ENCODE peak calls at places on chromosomes 1 and 21, in five cellular contexts. One of them, this sample, is unnamed.

GRCh38 chr1:55425310-55425930 is 210.3 kb upstream of the USP24 start:
- DNase-seq in IMR-90: no peak
- DNase-seq in K562: no peak
- DNase-seq in H1: no peak
- DNase-seq in A549: no peak
- DNase-seq in this sample: no peak

GRCh38 chr1:98331232-98331631 is 330.3 kb upstream of the SNX7 start:
- DNase-seq in H1: no peak
- DNase-seq in K562: no peak
- DNase-seq in A549: no peak
- DNase-seq in IMR-90: peak; percentile 65
- DNase-seq in this sample: no peak

GRCh38 chr1:162196387-162196786 is 126.9 kb downstream of the NOS1AP start:
- DNase-seq in A549: no peak
- DNase-seq in IMR-90: no peak
- DNase-seq in K562: no peak
- DNase-seq in H1: no peak
- DNase-seq in this sample: peak; percentile 62

GRCh38 chr1:95744731-95745130 is 510.7 kb downstream of the RWDD3 start:
- DNase-seq in A549: no peak
- DNase-seq in IMR-90: no peak
- DNase-seq in H1: no peak
- DNase-seq in K562: no peak
- DNase-seq in this sample: no peak

GRCh38 chr21:27346041-27346448 is 379.2 kb upstream of the ADAMTS5 start:
- DNase-seq in IMR-90: peak; percentile 68
- DNase-seq in A549: no peak
- DNase-seq in K562: no peak
- DNase-seq in H1: no peak
- DNase-seq in this sample: no peak

GRCh38 chr1:56045477-56045876 is 533.9 kb downstream of the PLPP3 start:
- DNase-seq in H1: no peak
- DNase-seq in IMR-90: no peak
- DNase-seq in K562: no peak
- DNase-seq in A549: no peak
- DNase-seq in this sample: no peak

GRCh38 chr1:67472056-67472455 is 41.9 kb upstream of the SERBP1 start:
- DNase-seq in IMR-90: no peak
- DNase-seq in K562: no peak
- DNase-seq in A549: no peak
- DNase-seq in H1: no peak
- DNase-seq in this sample: no peak

GRCh38 chr1:53946252-53947171 is at the start of gene LRRC42:
- DNase-seq in H1: no peak
- DNase-seq in K562: peak; percentile 99
- DNase-seq in IMR-90: no peak
- DNase-seq in A549: peak; percentile 70
- DNase-seq in this sample: no peak

GRCh38 chr1:89986020-89986419 is 8.9 kb upstream of the ZNF326 start:
- DNase-seq in A549: no peak
- DNase-seq in H1: no peak
- DNase-seq in K562: peak; percentile 33
- DNase-seq in IMR-90: no peak
- DNase-seq in this sample: no peak

GRCh38 chr1:27218736-27219135 is 15.7 kb upstream of the WDTC1 start:
- DNase-seq in K562: no peak
- DNase-seq in H1: no peak
- DNase-seq in A549: no peak
- DNase-seq in IMR-90: no peak
- DNase-seq in this sample: no peak

GRCh38 chr1:93661829-93662474 is 19.7 kb downstream of the BCAR3 start:
- DNase-seq in H1: no peak
- DNase-seq in A549: peak; percentile 35
- DNase-seq in IMR-90: peak; percentile 89
- DNase-seq in K562: no peak
- DNase-seq in this sample: no peak

GRCh38 chr1:39044762-39045161 is 18.6 kb downstream of the NDUFS5 start:
- DNase-seq in A549: no peak
- DNase-seq in H1: no peak
- DNase-seq in IMR-90: no peak
- DNase-seq in K562: peak; percentile 63
- DNase-seq in this sample: no peak

GRCh38 chr1:185488673-185489311 is 171.7 kb upstream of the IVNS1ABP start:
- DNase-seq in H1: no peak
- DNase-seq in A549: no peak
- DNase-seq in K562: no peak
- DNase-seq in IMR-90: no peak
- DNase-seq in this sample: no peak

GRCh38 chr21:30979054-30979453 is 59.2 kb downstream of the KRTAP19-8 start:
- DNase-seq in A549: no peak
- DNase-seq in K562: no peak
- DNase-seq in IMR-90: no peak
- DNase-seq in H1: no peak
- DNase-seq in this sample: no peak

GRCh38 chr1:15526021-15526489 is 593 bp upstream of the DNAJC16 start:
- DNase-seq in H1: no peak
- DNase-seq in A549: no peak
- DNase-seq in K562: no peak
- DNase-seq in IMR-90: no peak
- DNase-seq in this sample: no peak

GRCh38 chr1:13583964-13584791 is 546 bp downstream of the PDPN start:
- DNase-seq in A549: no peak
- DNase-seq in K562: no peak
- DNase-seq in IMR-90: no peak
- DNase-seq in H1: peak; percentile 56
- DNase-seq in this sample: no peak

GRCh38 chr1:27011058-27011764 is 1.4 kb downstream of the TENT5B start:
- DNase-seq in K562: peak; percentile 80
- DNase-seq in IMR-90: peak; percentile 88
- DNase-seq in H1: peak; percentile 85
- DNase-seq in A549: peak; percentile 83
- DNase-seq in this sample: no peak

GRCh38 chr1:14826731-14827326 is 228.3 kb downstream of the KAZN start:
- DNase-seq in IMR-90: no peak
- DNase-seq in K562: no peak
- DNase-seq in H1: no peak
- DNase-seq in A549: no peak
- DNase-seq in this sample: no peak

GRCh38 chr1:209802117-209802779 is 3.7 kb downstream of the IRF6 start:
- DNase-seq in IMR-90: no peak
- DNase-seq in H1: no peak
- DNase-seq in K562: no peak
- DNase-seq in A549: no peak
- DNase-seq in this sample: no peak

GRCh38 chr1:237166593-237167077 is 124.7 kb downstream of the RYR2 start:
- DNase-seq in H1: no peak
- DNase-seq in IMR-90: peak; percentile 25
- DNase-seq in A549: no peak
- DNase-seq in K562: no peak
- DNase-seq in this sample: no peak

GRCh38 chr1:32249831-32250525 is 1.1 kb upstream of the LCK start:
- DNase-seq in H1: no peak
- DNase-seq in IMR-90: peak; percentile 46
- DNase-seq in A549: no peak
- DNase-seq in K562: no peak
- DNase-seq in this sample: peak; percentile 91
- TF ChIP-seq MAFK in H1: no peak
- TF ChIP-seq MAFK in IMR-90: no peak
- TF ChIP-seq MAFK in A549: no peak
- TF ChIP-seq MAFK in K562: no peak
- TF ChIP-seq MAFK in this sample: no peak

DNA sequence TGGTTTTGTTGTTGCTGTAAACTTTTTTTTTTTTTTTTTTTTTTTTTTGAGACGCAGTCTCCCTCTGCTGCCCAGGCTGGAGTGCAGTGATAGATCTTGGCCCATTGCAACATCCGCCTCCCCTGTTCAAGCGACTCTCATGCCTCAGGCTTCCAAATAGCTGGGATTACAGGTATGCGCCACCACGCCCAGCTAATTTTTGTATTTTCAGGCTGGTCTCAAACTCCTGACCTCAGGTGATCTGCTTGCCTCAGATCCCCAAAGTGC is 78.9 kb upstream of the SLC45A1 start:
- DNase-seq in IMR-90: peak; percentile 58
- DNase-seq in A549: no peak
- DNase-seq in K562: no peak
- DNase-seq in H1: no peak
- DNase-seq in this sample: peak; percentile 79
- TF ChIP-seq MAFK in IMR-90: no peak
- TF ChIP-seq MAFK in A549: no peak
- TF ChIP-seq MAFK in K562: no peak
- TF ChIP-seq MAFK in H1: no peak
- TF ChIP-seq MAFK in this sample: no peak

GRCh38 chr1:196372896-196373536 is 235.2 kb downstream of the KCNT2 start:
- DNase-seq in IMR-90: peak; percentile 47
- DNase-seq in H1: no peak
- DNase-seq in K562: peak; percentile 41
- DNase-seq in A549: peak; percentile 8
- DNase-seq in this sample: peak; percentile 27
- TF ChIP-seq MAFK in IMR-90: no peak
- TF ChIP-seq MAFK in H1: no peak
- TF ChIP-seq MAFK in K562: no peak
- TF ChIP-seq MAFK in A549: no peak
- TF ChIP-seq MAFK in this sample: peak; percentile 20

GRCh38 chr1:219489636-219490035 is 123.3 kb downstream of the ZC3H11B start:
- DNase-seq in A549: no peak
- DNase-seq in IMR-90: no peak
- DNase-seq in K562: no peak
- DNase-seq in H1: no peak
- DNase-seq in this sample: no peak

GRCh38 chr1:219492676-219493075 is 120.2 kb downstream of the ZC3H11B start:
- DNase-seq in K562: no peak
- DNase-seq in H1: no peak
- DNase-seq in A549: no peak
- DNase-seq in IMR-90: no peak
- DNase-seq in this sample: no peak

GRCh38 chr1:219488275-219488674 is 124.6 kb downstream of the ZC3H11B start:
- DNase-seq in H1: no peak
- DNase-seq in A549: no peak
- DNase-seq in K562: no peak
- DNase-seq in IMR-90: no peak
- DNase-seq in this sample: no peak
- TF ChIP-seq MAFK in H1: no peak
- TF ChIP-seq MAFK in A549: no peak
- TF ChIP-seq MAFK in K562: no peak
- TF ChIP-seq MAFK in IMR-90: no peak
- TF ChIP-seq MAFK in this sample: no peak

DNA sequence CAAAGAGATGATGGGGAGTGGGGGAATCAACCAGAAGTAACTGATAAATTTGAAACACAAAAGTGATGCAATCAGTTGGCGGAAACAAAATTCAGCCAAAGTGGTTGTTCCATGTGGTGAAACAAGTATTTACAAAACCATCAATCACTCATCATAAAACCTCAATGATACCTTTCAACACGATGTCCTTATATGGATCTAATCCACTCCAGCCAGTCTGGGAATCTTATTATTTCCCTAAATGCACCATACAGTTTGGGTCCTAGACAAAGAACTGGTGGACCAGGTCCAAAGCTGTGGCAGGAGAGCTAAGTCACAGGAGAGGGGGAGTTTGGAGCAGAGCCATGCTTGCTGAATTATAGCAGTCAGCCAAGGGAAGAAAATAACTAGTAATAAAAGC is 303.7 kb upstream of the LRRC7 start:
- DNase-seq in A549: no peak
- DNase-seq in IMR-90: no peak
- DNase-seq in H1: no peak
- DNase-seq in K562: no peak
- DNase-seq in this sample: no peak
- TF ChIP-seq MAFK in A549: no peak
- TF ChIP-seq MAFK in IMR-90: no peak
- TF ChIP-seq MAFK in H1: no peak
- TF ChIP-seq MAFK in K562: no peak
- TF ChIP-seq MAFK in this sample: no peak

GRCh38 chr1:74586253-74586897 is 74.0 kb upstream of the LRRC53 start:
- DNase-seq in A549: no peak
- DNase-seq in IMR-90: no peak
- DNase-seq in H1: no peak
- DNase-seq in K562: no peak
- DNase-seq in this sample: no peak
- TF ChIP-seq MAFK in A549: no peak
- TF ChIP-seq MAFK in IMR-90: no peak
- TF ChIP-seq MAFK in H1: no peak
- TF ChIP-seq MAFK in K562: no peak
- TF ChIP-seq MAFK in this sample: no peak